ENCODE peak calls at places on chromosomes 12 and 14, in seven cellular contexts. One of them, this sample, is unnamed.

GRCh38 chr12:93572712-93573551 is 457 bp downstream of the SOCS2 start:
- DNase-seq in NCI-H774: no peak
- DNase-seq in activated CD4-positive, CD25-positive, alpha-beta regulatory T cell: no peak
- DNase-seq in left cardiac atrium: peak
- DNase-seq in kidney tubule cell: peak
- DNase-seq in CD8-positive, alpha-beta T cell: no peak
- DNase-seq in amygdala: no peak
- DNase-seq in this sample: no peak

GRCh38 chr12:32454075-32454474 is 54.7 kb downstream of the FGD4 start:
- DNase-seq in NCI-H774: no peak
- DNase-seq in activated CD4-positive, CD25-positive, alpha-beta regulatory T cell: no peak
- DNase-seq in left cardiac atrium: no peak
- DNase-seq in kidney tubule cell: peak
- DNase-seq in CD8-positive, alpha-beta T cell: no peak
- DNase-seq in amygdala: no peak
- DNase-seq in this sample: no peak

GRCh38 chr12:112705037-112705632 is 86.4 kb upstream of the RPH3A start:
- DNase-seq in NCI-H774: no peak
- DNase-seq in activated CD4-positive, CD25-positive, alpha-beta regulatory T cell: no peak
- DNase-seq in left cardiac atrium: no peak
- DNase-seq in kidney tubule cell: peak
- DNase-seq in CD8-positive, alpha-beta T cell: no peak
- DNase-seq in amygdala: no peak
- DNase-seq in this sample: no peak

GRCh38 chr14:94127330-94127729 is 2.1 kb downstream of the IFI27L2 start:
- DNase-seq in NCI-H774: no peak
- DNase-seq in activated CD4-positive, CD25-positive, alpha-beta regulatory T cell: no peak
- DNase-seq in left cardiac atrium: no peak
- DNase-seq in kidney tubule cell: no peak
- DNase-seq in CD8-positive, alpha-beta T cell: no peak
- DNase-seq in amygdala: no peak
- DNase-seq in this sample: no peak

GRCh38 chr14:90426663-90427062 is 29.8 kb downstream of the CALM1 start:
- DNase-seq in NCI-H774: no peak
- DNase-seq in activated CD4-positive, CD25-positive, alpha-beta regulatory T cell: no peak
- DNase-seq in left cardiac atrium: peak
- DNase-seq in kidney tubule cell: peak
- DNase-seq in CD8-positive, alpha-beta T cell: no peak
- DNase-seq in amygdala: no peak
- DNase-seq in this sample: no peak

GRCh38 chr12:104411826-104412626 is 44.7 kb upstream of the CHST11 start:
- DNase-seq in NCI-H774: no peak
- DNase-seq in activated CD4-positive, CD25-positive, alpha-beta regulatory T cell: no peak
- DNase-seq in left cardiac atrium: no peak
- DNase-seq in kidney tubule cell: peak
- DNase-seq in CD8-positive, alpha-beta T cell: no peak
- DNase-seq in amygdala: no peak
- DNase-seq in this sample: no peak

GRCh38 chr14:89276424-89276975 is 140.5 kb downstream of the FOXN3 start:
- DNase-seq in NCI-H774: no peak
- DNase-seq in activated CD4-positive, CD25-positive, alpha-beta regulatory T cell: peak
- DNase-seq in left cardiac atrium: no peak
- DNase-seq in kidney tubule cell: peak
- DNase-seq in CD8-positive, alpha-beta T cell: no peak
- DNase-seq in amygdala: no peak
- DNase-seq in this sample: no peak

GRCh38 chr12:103208006-103208405 is 250.5 kb downstream of the ASCL1 start:
- DNase-seq in NCI-H774: peak
- DNase-seq in activated CD4-positive, CD25-positive, alpha-beta regulatory T cell: no peak
- DNase-seq in left cardiac atrium: no peak
- DNase-seq in kidney tubule cell: no peak
- DNase-seq in CD8-positive, alpha-beta T cell: no peak
- DNase-seq in amygdala: no peak
- DNase-seq in this sample: no peak